ENCODE peak calls at places on chromosomes 1 and 21, in eight cellular contexts. K is NCI-H1105 treated with DMSO at 0.1 percent for 48 hours; I is heart left ventricle; Q is dorsolateral prefrontal cortex; R is stimulated activated CD4-positive, alpha-beta T cell treated with anti-CD3 and anti-CD28 coated beads, Interleukin-12 subunit alpha, Interleukin-12 subunit beta, amount 100 ng/mL, for 48 hours; H is anterior cingulate cortex; W is heart right ventricle; T is KBM-7. U is an unnamed sample.

GRCh38 chr1:184840596-184840995 is 85.9 kb upstream of the EDEM3 start:
- DNase-seq in K (no peak), H (no peak), Q (no peak), T (no peak), I (no peak), R (no peak), W (no peak), U (no peak)

GRCh38 chr1:245810789-245811337 is 656.1 kb downstream of the KIF26B start:
- DNase-seq in Q (no peak), K (no peak), H (peak), W (no peak), T (no peak), I (no peak), R (no peak), U (peak)

GRCh38 chr1:42436794-42437458 is 18.9 kb downstream of the ZMYND12 start:
- DNase-seq in W (no peak), K (no peak), Q (no peak), T (peak), R (no peak), I (no peak), H (no peak), U (no peak)

GRCh38 chr1:40711465-40712404 is 20.2 kb downstream of the NFYC start:
- DNase-seq in K (peak), R (no peak), T (peak), H (no peak), I (no peak), Q (no peak), W (no peak), U (no peak)

GRCh38 chr1:20896824-20897223 is 109.7 kb upstream of the HP1BP3 start:
- DNase-seq in Q (no peak), K (no peak), H (no peak), T (no peak), I (no peak), W (no peak), R (no peak), U (no peak)

GRCh38 chr1:2177946-2178538 is 16.5 kb downstream of the FAAP20 start:
- DNase-seq in T (no peak), Q (no peak), K (no peak), W (no peak), H (no peak), I (no peak), R (no peak), U (no peak)

GRCh38 chr1:145985129-145985501 is 11.3 kb downstream of the TXNIP start:
- DNase-seq in R (no peak), I (peak), T (no peak), Q (no peak), W (no peak), K (no peak), H (no peak), U (no peak)

GRCh38 chr1:116919802-116920201 is 10.1 kb downstream of the PTGFRN start:
- DNase-seq in H (no peak), T (no peak), R (no peak), K (peak), Q (no peak), I (peak), W (peak), U (no peak)

GRCh38 chr1:6502000-6502891 is 10.8 kb upstream of the PLEKHG5 start:
- DNase-seq in Q (peak), T (no peak), R (no peak), H (peak), W (peak), I (peak), K (no peak), U (no peak)

GRCh38 chr1:214215583-214215982 is 65.4 kb upstream of the SMYD2 start:
- DNase-seq in Q (no peak), I (no peak), W (no peak), H (no peak), T (no peak), R (no peak), K (no peak), U (no peak)

GRCh38 chr1:9716404-9717192 is 65.1 kb downstream of the PIK3CD start:
- DNase-seq in K (no peak), Q (no peak), W (no peak), H (no peak), T (no peak), R (no peak), I (no peak), U (no peak)

GRCh38 chr1:241821363-241821762 is 26.6 kb upstream of the EXO1 start:
- DNase-seq in I (no peak), T (no peak), W (no peak), R (no peak), Q (no peak), H (no peak), K (no peak), U (no peak)

GRCh38 chr1:59136541-59137335 is 160.2 kb upstream of the FGGY start:
- DNase-seq in R (no peak), K (no peak), H (no peak), W (no peak), I (no peak), T (no peak), Q (peak), U (no peak)

GRCh38 chr1:61496501-61496900 is 228.4 kb downstream of the TM2D1 start:
- DNase-seq in H (no peak), K (no peak), R (no peak), I (no peak), W (no peak), T (no peak), Q (no peak), U (no peak)

GRCh38 chr1:94550800-94551241 is 9.3 kb upstream of the F3 start:
- DNase-seq in T (no peak), I (no peak), Q (no peak), H (no peak), K (no peak), R (no peak), W (no peak), U (no peak)

GRCh38 chr1:25616932-25617625 is 488 bp downstream of the MAN1C1 start:
- DNase-seq in T (peak), H (no peak), K (no peak), Q (no peak), R (no peak), I (no peak), W (no peak), U (peak)

GRCh38 chr1:113074237-113074636 is 1.2 kb downstream of the LRIG2 start:
- DNase-seq in T (no peak), Q (no peak), I (no peak), H (no peak), W (no peak), K (no peak), R (no peak), U (no peak)

GRCh38 chr21:20971296-20971921 is 26.8 kb upstream of the NCAM2 start:
- DNase-seq in T (peak), H (peak), R (peak), K (peak), I (no peak), W (no peak), Q (peak), U (peak)

GRCh38 chr1:112297536-112297935 is 98.5 kb upstream of the CTTNBP2NL start:
- DNase-seq in R (no peak), H (no peak), W (no peak), T (no peak), K (no peak), I (no peak), Q (no peak), U (no peak)

GRCh38 chr1:206864939-206865671 is at the start of gene IL20:
- DNase-seq in R (peak), T (peak), K (peak), H (peak), I (peak), Q (peak), W (peak), U (no peak)

GRCh38 chr1:222769968-222770620 is 33.1 kb downstream of the FAM177B start:
- DNase-seq in R (no peak), T (no peak), Q (no peak), H (no peak), I (no peak), K (no peak), W (no peak), U (no peak)

GRCh38 chr1:246725191-246725590 is 982 bp downstream of the SCCPDH start:
- DNase-seq in R (no peak), W (no peak), Q (no peak), I (no peak), H (no peak), T (peak), K (no peak), U (no peak)

GRCh38 chr1:48645883-48646282 is 130.8 kb downstream of the BEND5 start:
- DNase-seq in H (no peak), T (no peak), I (no peak), W (no peak), Q (peak), K (no peak), R (no peak), U (no peak)

GRCh38 chr1:6220236-6220635 is 14.3 kb downstream of the RNF207 start:
- DNase-seq in I (no peak), W (no peak), R (no peak), H (no peak), T (no peak), Q (no peak), K (no peak), U (no peak)

GRCh38 chr21:40386301-40386911 is 460.6 kb downstream of the DSCAM start:
- DNase-seq in Q (peak), I (peak), W (peak), R (peak), K (no peak), T (peak), H (peak), U (peak)

GRCh38 chr1:6587261-6588005 is 7.6 kb downstream of the ZBTB48 start:
- DNase-seq in Q (peak), R (no peak), W (peak), K (peak), H (peak), T (no peak), I (peak), U (peak)

GRCh38 chr1:11388617-11389016 is 90.3 kb upstream of the DISP3 start:
- DNase-seq in H (no peak), R (no peak), Q (no peak), T (no peak), W (no peak), K (peak), I (no peak), U (no peak)

GRCh38 chr1:59455206-59455605 is 158.3 kb downstream of the FGGY start:
- DNase-seq in W (no peak), I (no peak), H (no peak), Q (no peak), K (no peak), T (no peak), R (no peak), U (no peak)

GRCh38 chr1:35851175-35851869 is 31.7 kb upstream of the AGO1 start:
- DNase-seq in Q (no peak), T (no peak), R (no peak), I (no peak), W (no peak), H (no peak), K (no peak), U (peak)

GRCh38 chr1:176567190-176567794 is 104.3 kb downstream of the PAPPA2 start:
- DNase-seq in K (no peak), Q (no peak), W (no peak), T (no peak), I (no peak), H (no peak), R (no peak), U (no peak)